ENCODE peak calls at places on chromosomes 11 and 22, in ten cellular contexts. E is heart left ventricle, U is SK-N-SH, T is lower lobe of right lung, N is cardiac muscle cell, W is brain microvascular endothelial cell, J is mammary epithelial cell, P is astrocyte, L is upper lobe of right lung, X is stomach. R is an unnamed sample. For H3K27me3, the result is how much of the 10 kb centered on the place peaks cover.

GRCh38 chr11:96376796-96377195 is 12.9 kb downstream of the CCDC82 start:
- DNase-seq in E (no peak), U (no peak), T (no peak), N (no peak), W (no peak), J (no peak), P (no peak), L (no peak), X (no peak), R (no peak)

GRCh38 chr11:76229690-76230240 is 23.5 kb upstream of the WNT11 start:
- DNase-seq in E (peak), U (no peak), T (no peak), N (no peak), W (no peak), J (no peak), P (no peak), L (no peak), X (no peak), R (no peak)

GRCh38 chr11:125171974-125172373 is 7.4 kb downstream of the PKNOX2 start:
- DNase-seq in E (no peak), U (no peak), T (no peak), N (no peak), W (no peak), J (no peak), P (no peak), L (no peak), X (no peak), R (no peak)

GRCh38 chr11:86476109-86476861 is 101.6 kb downstream of the CCDC81 start:
- DNase-seq in E (no peak), U (no peak), T (no peak), N (no peak), W (peak), J (no peak), P (no peak), L (no peak), X (no peak), R (no peak)

GRCh38 chr22:37077802-37078448 is 26.4 kb downstream of the KCTD17 start:
- DNase-seq in E (peak), U (peak), T (peak), N (peak), W (peak), J (peak), P (no peak), L (peak), X (peak), R (peak)

GRCh38 chr11:1780700-1781592 is 17.2 kb upstream of the CTSD start:
- DNase-seq in E (no peak), U (peak), T (peak), N (no peak), W (no peak), J (no peak), P (no peak), L (peak), X (no peak), R (no peak)

GRCh38 chr22:19706661-19707151 is 7.6 kb upstream of the SEPTIN5 start:
- DNase-seq in E (no peak), U (no peak), T (no peak), N (no peak), W (no peak), J (no peak), P (no peak), L (peak), X (no peak), R (no peak)

GRCh38 chr11:34910817-34911216 is 5.4 kb downstream of the APIP start:
- DNase-seq in E (no peak), U (no peak), T (no peak), N (no peak), W (no peak), J (no peak), P (no peak), L (no peak), X (no peak), R (no peak)

GRCh38 chr11:13962562-13963168 is at the start of gene SPON1:
- DNase-seq in E (peak), U (peak), T (peak), N (peak), W (no peak), J (peak), P (peak), L (peak), X (peak), R (no peak)

GRCh38 chr11:62542750-62543567 is 3.6 kb downstream of the AHNAK start:
- DNase-seq in E (peak), U (peak), T (peak), N (peak), W (peak), J (peak), P (peak), L (peak), X (peak), R (peak)

GRCh38 chr11:72617080-72617744 is 57.0 kb downstream of the PDE2A start:
- DNase-seq in E (no peak), U (peak), T (no peak), N (no peak), W (peak), J (no peak), P (peak), L (no peak), X (no peak), R (no peak)

GRCh38 chr11:117193130-117194020 is 5.8 kb upstream of the TAGLN start:
- DNase-seq in E (no peak), U (no peak), T (peak), N (no peak), W (no peak), J (no peak), P (no peak), L (peak), X (no peak), R (no peak)

GRCh38 chr22:31121403-31121802 is 1.4 kb upstream of the INPP5J start:
- DNase-seq in E (no peak), U (no peak), T (no peak), N (no peak), W (no peak), J (no peak), P (no peak), L (no peak), X (no peak), R (no peak)

GRCh38 chr11:70506658-70506970 is 108.3 kb downstream of the CTTN start:
- DNase-seq in E (peak), U (no peak), T (peak), N (no peak), W (no peak), J (no peak), P (no peak), L (no peak), X (no peak), R (no peak)

GRCh38 chr22:43401661-43402060 is 10.2 kb upstream of the MPPED1 start:
- DNase-seq in E (peak), U (no peak), T (peak), N (no peak), W (no peak), J (no peak), P (no peak), L (no peak), X (no peak), R (no peak)
- H3K27me3 ChIP-seq in E (under half), U (under half), T (under half), N (under half), W (under half), J (under half), P (under half), L (under half), X (under half), R (half or more)

GRCh38 chr22:32177221-32177765 is 18.2 kb upstream of the C22orf42 start:
- DNase-seq in E (no peak), U (no peak), T (no peak), N (no peak), W (no peak), J (no peak), P (no peak), L (no peak), X (no peak), R (no peak)
- TF ChIP-seq CTCF in E (no peak), U (no peak), T (no peak), N (no peak), W (no peak), J (no peak), P (no peak), L (no peak), X (no peak), R (no peak)

DNA sequence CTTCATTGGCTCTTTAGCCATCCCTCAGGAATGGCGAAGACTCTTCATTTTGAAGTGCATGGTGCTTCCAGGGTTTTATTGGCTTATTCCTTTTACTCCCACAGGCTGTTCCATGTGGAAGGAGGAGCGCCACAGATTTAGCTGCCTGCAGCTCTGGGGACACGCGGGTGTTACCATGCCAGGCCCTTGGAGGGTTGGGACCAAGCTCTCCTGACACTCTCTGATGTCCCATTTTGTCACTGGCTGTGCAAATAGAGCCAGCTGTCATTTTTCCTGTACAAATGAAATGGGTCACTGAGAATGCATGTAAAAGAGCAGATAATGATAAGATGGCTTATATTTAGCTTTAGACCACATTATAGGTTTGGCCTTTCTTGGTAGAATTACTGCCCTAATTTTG is 9.2 kb downstream of the THYN1 start:
- DNase-seq in E (no peak), U (no peak), T (no peak), N (no peak), W (no peak), J (no peak), P (no peak), L (no peak), X (no peak), R (no peak)
- H3K27me3 ChIP-seq in E (under half), U (under half), T (under half), N (under half), W (under half), J (under half), P (under half), L (under half), X (under half), R (under half)

GRCh38 chr22:43402128-43402527 is 9.7 kb upstream of the MPPED1 start:
- DNase-seq in E (peak), U (no peak), T (peak), N (no peak), W (no peak), J (no peak), P (no peak), L (no peak), X (no peak), R (no peak)
- TF ChIP-seq CTCF in E (no peak), U (no peak), T (no peak), N (no peak), W (no peak), J (no peak), P (no peak), L (no peak), X (no peak), R (no peak)